ENCODE peak calls at places on chromosomes 2 and 18, in ten cellular contexts. H is WTC11; K is epithelial cell of esophagus; P is WERI-Rb-1; T is psoas muscle; B is epithelial cell of proximal tubule; Z is A549; L is Calu3; E is CD8-positive, alpha-beta T cell; G is NB4. C is an unnamed sample.

GRCh38 chr2:227623225-227623624 is 5.9 kb downstream of the SCYGR4 start:
- DNase-seq in K (peak), Z (no peak), B (peak), P (no peak), G (no peak), T (no peak), L (no peak), H (no peak), E (no peak), C (peak)

GRCh38 chr2:56191617-56192016 is 7.8 kb downstream of the CCDC85A start:
- DNase-seq in K (peak), T (no peak), L (peak), H (peak), Z (peak), E (no peak), B (no peak), P (peak), G (peak), C (peak)

GRCh38 chr18:74255022-74255658 is 36.6 kb downstream of the CYB5A start:
- DNase-seq in Z (no peak), T (no peak), H (no peak), G (no peak), E (no peak), L (peak), P (no peak), K (peak), B (no peak), C (no peak)

GRCh38 chr2:88711897-88712296 is 20.4 kb downstream of the RPIA start:
- DNase-seq in E (no peak), B (no peak), H (no peak), K (peak), Z (no peak), T (no peak), P (no peak), L (peak), G (no peak), C (no peak)

GRCh38 chr2:234026111-234026510 is 24.4 kb upstream of the SPP2 start:
- DNase-seq in G (no peak), H (no peak), Z (no peak), P (no peak), T (no peak), K (no peak), L (no peak), E (no peak), B (no peak), C (no peak)

GRCh38 chr2:1830936-1831616 is 86.8 kb upstream of the PXDN start:
- DNase-seq in L (no peak), K (no peak), P (no peak), H (no peak), G (no peak), E (no peak), B (no peak), Z (no peak), T (no peak), C (no peak)

GRCh38 chr18:32893915-32894314 is 121.1 kb upstream of the KLHL14 start:
- DNase-seq in Z (peak), L (no peak), G (peak), E (no peak), P (no peak), B (no peak), T (no peak), H (no peak), K (peak), C (no peak)

GRCh38 chr2:200455958-200456421 is 53.9 kb downstream of the KCTD18 start:
- DNase-seq in K (no peak), Z (no peak), P (no peak), B (peak), T (no peak), H (no peak), L (no peak), E (no peak), G (no peak), C (no peak)

GRCh38 chr2:65662654-65663432 is 230.4 kb upstream of the SPRED2 start:
- DNase-seq in T (no peak), Z (no peak), K (peak), G (peak), B (no peak), P (no peak), E (no peak), L (no peak), H (no peak), C (peak)

GRCh38 chr2:57796527-57796926 is 250.1 kb upstream of the VRK2 start:
- DNase-seq in T (no peak), K (no peak), L (no peak), H (no peak), E (no peak), G (no peak), B (no peak), P (no peak), Z (no peak), C (no peak)

GRCh38 chr2:109055435-109055834 is 66.4 kb upstream of the EDAR start:
- DNase-seq in P (no peak), Z (no peak), H (no peak), G (no peak), E (no peak), T (no peak), K (no peak), B (no peak), L (no peak), C (no peak)

GRCh38 chr18:74492259-74492658 is 3.9 kb upstream of the CNDP2 start:
- DNase-seq in E (no peak), G (no peak), T (no peak), P (no peak), B (no peak), L (no peak), H (no peak), K (no peak), Z (no peak), C (no peak)

GRCh38 chr2:23367760-23368159 is 17.2 kb upstream of the KLHL29 start:
- DNase-seq in E (no peak), P (no peak), T (no peak), H (no peak), L (no peak), Z (no peak), K (peak), B (no peak), G (no peak), C (peak)

GRCh38 chr2:182330451-182331325 is 96.1 kb downstream of the PDE1A start:
- DNase-seq in B (no peak), L (no peak), E (no peak), Z (no peak), T (no peak), H (no peak), G (no peak), K (peak), P (no peak), C (no peak)

GRCh38 chr2:72145658-72146329 is 1.9 kb downstream of the CYP26B1 start:
- DNase-seq in P (peak), T (no peak), H (no peak), B (no peak), G (no peak), L (no peak), Z (no peak), E (peak), K (no peak), C (no peak)

GRCh38 chr2:135052042-135052876 is at the start of gene RAB3GAP1:
- DNase-seq in K (peak), Z (peak), G (peak), L (peak), H (peak), T (peak), P (peak), E (peak), B (peak), C (peak)

GRCh38 chr2:140348826-140349225 is 1568.6 kb upstream of the NXPH2 start:
- DNase-seq in H (peak), K (no peak), Z (no peak), G (no peak), T (no peak), E (no peak), B (no peak), P (no peak), L (no peak), C (no peak)

GRCh38 chr2:64318476-64318748 is 135.6 kb upstream of the LGALSL start:
- DNase-seq in T (no peak), P (no peak), Z (no peak), H (no peak), K (no peak), L (no peak), B (no peak), G (no peak), E (no peak), C (no peak)

GRCh38 chr18:63454497-63454896 is 22.3 kb upstream of the SERPINB5 start:
- DNase-seq in B (no peak), G (no peak), Z (peak), H (no peak), L (peak), P (no peak), E (no peak), K (peak), T (no peak), C (peak)

GRCh38 chr18:50786851-50787250 is 33.0 kb downstream of the MRO start:
- DNase-seq in P (no peak), L (no peak), Z (no peak), K (no peak), G (no peak), E (no peak), T (no peak), H (no peak), B (no peak), C (no peak)

GRCh38 chr2:53903011-53903410 is 43.2 kb upstream of the GPR75 start:
- DNase-seq in E (no peak), P (no peak), B (no peak), L (no peak), G (no peak), K (no peak), Z (no peak), T (no peak), H (no peak), C (no peak)

GRCh38 chr2:175180701-175181103 is 808 bp downstream of the ATP5MC3 start:
- DNase-seq in L (peak), E (peak), K (peak), Z (peak), P (peak), T (peak), H (peak), B (no peak), G (peak), C (peak)

GRCh38 chr2:30267161-30267568 is 35.8 kb downstream of the LBH start:
- DNase-seq in K (no peak), B (no peak), H (peak), P (peak), Z (no peak), E (no peak), T (no peak), G (peak), L (no peak), C (no peak)

GRCh38 chr2:231854616-231855125 is 68.4 kb downstream of the COPS7B start:
- DNase-seq in E (no peak), K (peak), B (no peak), H (no peak), L (no peak), T (no peak), Z (no peak), P (no peak), G (no peak), C (no peak)

GRCh38 chr2:235206980-235207579 is 255.3 kb downstream of the SH3BP4 start:
- DNase-seq in G (no peak), P (no peak), Z (no peak), T (no peak), E (no peak), L (peak), K (no peak), H (no peak), B (no peak), C (no peak)

GRCh38 chr18:66724664-66725356 is 120.9 kb upstream of the CDH19 start:
- DNase-seq in T (no peak), B (no peak), H (no peak), P (no peak), L (peak), E (no peak), G (no peak), K (peak), Z (no peak), C (no peak)

GRCh38 chr2:100643459-100643858 is 80.7 kb downstream of the PDCL3 start:
- DNase-seq in G (no peak), Z (no peak), K (no peak), L (no peak), T (no peak), E (no peak), P (no peak), B (no peak), H (no peak), C (no peak)

GRCh38 chr2:223260681-223261080 is 208.7 kb downstream of the KCNE4 start:
- DNase-seq in G (no peak), K (peak), L (no peak), B (peak), H (no peak), T (no peak), Z (no peak), E (no peak), P (no peak), C (peak)

GRCh38 chr2:124988111-124988510 is 963.0 kb downstream of the CNTNAP5 start:
- DNase-seq in E (no peak), Z (no peak), G (no peak), L (no peak), K (no peak), P (no peak), T (no peak), B (no peak), H (no peak), C (no peak)

GRCh38 chr2:173090291-173090877 is 14.7 kb downstream of the MAP3K20 start:
- DNase-seq in B (no peak), E (no peak), L (no peak), K (peak), T (peak), Z (no peak), P (no peak), H (no peak), G (no peak), C (no peak)

GRCh38 chr2:3959372-3959771 is 256.0 kb downstream of the DCDC2C start:
- DNase-seq in B (no peak), P (no peak), Z (peak), E (no peak), H (no peak), G (peak), T (no peak), K (peak), L (peak), C (no peak)

GRCh38 chr2:196586511-196586991 is 53.0 kb upstream of the CCDC150 start:
- DNase-seq in P (no peak), T (no peak), E (no peak), H (no peak), Z (peak), B (peak), L (no peak), G (no peak), K (peak), C (peak)

GRCh38 chr2:237702439-237703397 is 75.3 kb downstream of the LRRFIP1 start:
- DNase-seq in L (peak), P (no peak), B (no peak), E (peak), Z (no peak), G (peak), K (peak), T (peak), H (peak), C (peak)

GRCh38 chr2:36006444-36006843 is 349.1 kb upstream of the CRIM1 start:
- DNase-seq in B (no peak), Z (no peak), E (no peak), L (no peak), G (no peak), T (no peak), P (no peak), H (no peak), K (no peak), C (no peak)

GRCh38 chr2:38375711-38376345 is 1.2 kb downstream of the ATL2 start:
- DNase-seq in P (no peak), Z (no peak), H (peak), B (no peak), G (no peak), K (peak), T (peak), E (no peak), L (peak), C (no peak)

GRCh38 chr2:38377501-38378258 is 607 bp upstream of the ATL2 start:
- DNase-seq in E (no peak), P (no peak), L (no peak), H (no peak), Z (peak), G (no peak), B (no peak), T (no peak), K (peak), C (peak)

GRCh38 chr2:38374978-38375377 is 2.1 kb downstream of the ATL2 start:
- DNase-seq in B (no peak), K (peak), T (no peak), G (peak), L (no peak), Z (no peak), H (no peak), E (no peak), P (no peak), C (no peak)

GRCh38 chr2:38376346-38376682 is 759 bp downstream of the ATL2 start:
- DNase-seq in L (no peak), G (peak), B (peak), H (no peak), E (peak), T (no peak), P (peak), K (peak), Z (peak), C (peak)

GRCh38 chr2:38376683-38377500 is at the start of gene ATL2:
- DNase-seq in B (no peak), G (peak), K (peak), P (peak), L (peak), H (peak), Z (peak), E (peak), T (peak), C (peak)
- TF ChIP-seq CTCF in B (no peak), G (peak), K (no peak), P (peak), L (peak), H (peak), Z (peak), E (peak), T (peak), C (peak)

GRCh38 chr2:45002661-45003210 is 6.5 kb downstream of the SIX2 start:
- DNase-seq in E (no peak), P (no peak), T (no peak), G (no peak), H (no peak), L (no peak), B (no peak), K (no peak), Z (no peak), C (no peak)
- TF ChIP-seq CTCF in E (no peak), P (no peak), T (no peak), G (no peak), H (no peak), L (no peak), B (peak), K (peak), Z (no peak), C (no peak)

DNA sequence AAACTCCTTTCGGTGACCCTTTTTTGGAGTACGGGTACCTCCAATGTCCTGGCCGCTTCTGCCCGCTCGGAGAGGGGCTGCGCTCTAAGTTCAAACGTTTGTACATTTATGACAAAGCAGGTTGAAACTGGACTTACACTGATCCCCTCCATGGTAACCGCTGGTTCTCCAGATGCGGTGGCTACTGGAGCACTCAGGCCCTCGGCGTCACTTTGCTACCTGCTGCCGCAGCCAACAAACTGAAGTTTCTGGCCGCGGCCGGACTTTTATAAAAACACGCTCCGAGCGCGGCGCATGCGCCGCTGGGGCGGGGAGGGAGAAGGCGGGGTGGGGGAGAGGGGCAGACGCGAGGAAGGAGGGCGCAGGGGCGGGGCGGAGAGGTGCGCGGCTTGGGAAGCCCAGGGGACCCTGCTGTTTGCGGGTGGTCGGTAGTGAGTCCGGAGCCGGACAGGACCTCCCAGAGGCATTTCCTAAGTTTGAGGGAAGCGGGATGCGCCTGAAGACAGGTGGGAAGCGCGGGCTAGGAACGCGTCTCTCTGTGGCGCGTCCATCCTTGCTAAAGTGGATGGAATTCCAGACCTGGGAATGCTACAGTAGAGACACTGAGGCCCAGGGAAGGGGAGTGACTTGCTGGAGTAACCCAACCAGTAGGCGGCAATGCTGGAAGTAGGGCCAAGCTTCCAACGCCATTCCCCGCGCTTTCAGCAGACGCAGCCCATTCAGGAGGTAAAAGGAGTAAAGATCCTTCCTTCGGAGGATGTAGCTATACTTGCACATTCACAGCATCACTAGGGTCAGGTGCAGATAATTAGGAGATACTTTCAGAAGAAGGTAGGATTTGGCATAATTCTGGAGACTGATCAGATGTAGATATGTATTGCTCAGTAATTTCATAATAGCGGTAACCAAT is at the start of gene CXCR4:
- DNase-seq in L (peak), H (peak), P (peak), B (no peak), G (peak), T (peak), Z (peak), K (peak), E (peak), C (no peak)
- TF ChIP-seq CTCF in L (peak), H (no peak), P (peak), B (peak), G (no peak), T (peak), Z (no peak), K (no peak), E (no peak), C (no peak)

GRCh38 chr2:21111012-21111411 is 12.8 kb upstream of the TDRD15 start:
- DNase-seq in Z (no peak), B (no peak), T (no peak), G (no peak), L (no peak), K (no peak), P (no peak), E (no peak), H (no peak), C (no peak)
- TF ChIP-seq CTCF in Z (no peak), B (no peak), T (no peak), G (no peak), L (no peak), K (no peak), P (no peak), E (no peak), H (no peak), C (no peak)

C was measured in HFFc6.